ENCODE peak calls at places on chromosomes 16 and 17, in six cellular contexts. H is stimulated activated CD4-positive, alpha-beta T cell treated with anti-CD3 and anti-CD28 coated beads, Interleukin-1b, Interleukin-23, amount 100 ng/mL, for 24 hours; N is GM23338; J is activated CD8-positive, alpha-beta T cell treated with anti-CD3 and anti-CD28 coated beads, Interleukin-2, amount 10 ng/mL, durations not matched to agents 7 days and 5 days; M is GF-D8; R is HT-29. V is an unnamed sample.

GRCh38 chr16:68227183-68227793 is 8.6 kb downstream of the ESRP2 start:
- DNase-seq in M (peak), N (no peak), J (peak), H (no peak), R (no peak), V (no peak)

GRCh38 chr17:46195939-46196338 is 2.7 kb upstream of the KANSL1 start:
- DNase-seq in R (no peak), M (no peak), N (no peak), J (no peak), H (no peak), V (no peak)

GRCh38 chr17:55158439-55158838 is 106.3 kb upstream of the HLF start:
- DNase-seq in M (no peak), H (no peak), R (no peak), J (no peak), N (no peak), V (no peak)

GRCh38 chr16:10339777-10340752 is 45.8 kb upstream of the ATF7IP2 start:
- DNase-seq in M (peak), N (no peak), J (no peak), R (no peak), H (no peak), V (no peak)

GRCh38 chr16:87063543-87063942 is 253.6 kb downstream of the C16orf95 start:
- DNase-seq in M (no peak), N (no peak), R (no peak), J (no peak), H (no peak), V (no peak)

GRCh38 chr16:57601801-57602478 is 26.5 kb upstream of the ADGRG1 start:
- DNase-seq in M (peak), H (peak), N (no peak), R (no peak), J (peak), V (no peak)

GRCh38 chr17:79000396-79001189 is 9.0 kb downstream of the CANT1 start:
- DNase-seq in N (no peak), J (no peak), R (no peak), H (no peak), M (no peak), V (no peak)

GRCh38 chr16:67399218-67399733 is 6.0 kb upstream of the TPPP3 start:
- DNase-seq in H (peak), J (peak), R (peak), N (peak), M (no peak), V (peak)

GRCh38 chr17:35141681-35142466 is at the start of gene NLE1:
- DNase-seq in R (peak), M (no peak), J (peak), H (peak), N (peak), V (peak)

GRCh38 chr17:15340966-15341365 is 431 bp downstream of the TEKT3 start:
- DNase-seq in J (no peak), N (peak), H (no peak), R (no peak), M (no peak), V (no peak)

GRCh38 chr16:9627427-9627826 is 536.0 kb downstream of the HAPSTR1 start:
- DNase-seq in H (no peak), N (no peak), R (no peak), J (no peak), M (no peak), V (no peak)

GRCh38 chr16:74501484-74502479 is 80.5 kb upstream of the CLEC18B start:
- DNase-seq in N (no peak), R (no peak), M (no peak), H (no peak), J (no peak), V (no peak)

GRCh38 chr16:16042076-16042475 is 92.7 kb downstream of the ABCC1 start:
- DNase-seq in M (no peak), H (no peak), R (no peak), N (no peak), J (no peak), V (no peak)

GRCh38 chr17:77886387-77886728 is 72.1 kb upstream of the TNRC6C start:
- DNase-seq in M (peak), H (no peak), J (no peak), N (no peak), R (no peak), V (no peak)

GRCh38 chr17:76738468-76738850 is 540 bp downstream of the MFSD11 start:
- DNase-seq in R (peak), N (no peak), J (no peak), H (no peak), M (no peak), V (no peak)

GRCh38 chr17:1143573-1143972 is 36.2 kb downstream of the ABR start:
- DNase-seq in R (no peak), M (no peak), N (peak), H (no peak), J (no peak), V (no peak)

GRCh38 chr17:43517615-43518386 is 28.3 kb downstream of the ETV4 start:
- DNase-seq in N (no peak), J (no peak), M (no peak), R (no peak), H (no peak), V (no peak)

GRCh38 chr17:17693253-17693954 is 12.1 kb downstream of the RAI1 start:
- DNase-seq in R (peak), N (peak), J (no peak), M (no peak), H (no peak), V (peak)

GRCh38 chr17:30230596-30231125 is 4.8 kb downstream of the SLC6A4 start:
- DNase-seq in J (no peak), N (no peak), R (no peak), M (no peak), H (no peak), V (no peak)

GRCh38 chr16:4831616-4832015 is 15.5 kb downstream of the GLYR1 start:
- DNase-seq in H (no peak), M (no peak), R (no peak), N (no peak), J (no peak), V (no peak)

GRCh38 chr17:40608061-40608581 is 39.5 kb downstream of the SMARCE1 start:
- DNase-seq in R (no peak), H (no peak), J (peak), N (no peak), M (no peak), V (no peak)

GRCh38 chr17:79618383-79619067 is 7.7 kb upstream of the RBFOX3 start:
- DNase-seq in N (no peak), M (no peak), R (no peak), H (no peak), J (no peak), V (peak)

GRCh38 chr17:21209511-21210175 is 4.3 kb downstream of the TMEM11 start:
- DNase-seq in H (no peak), R (no peak), J (no peak), N (no peak), M (no peak), V (no peak)

GRCh38 chr17:49434821-49435581 is 20.3 kb upstream of the PHB1 start:
- DNase-seq in M (no peak), R (peak), N (peak), J (peak), H (peak), V (peak)

GRCh38 chr17:72368191-72368590 is 247.4 kb downstream of the SOX9 start:
- DNase-seq in N (no peak), R (no peak), J (no peak), H (no peak), M (no peak), V (no peak)

GRCh38 chr16:72785886-72786285 is 262.0 kb downstream of the ZFHX3 start:
- DNase-seq in M (no peak), J (no peak), N (no peak), R (no peak), H (no peak), V (no peak)

GRCh38 chr16:63922563-63922962 is 1199.3 kb downstream of the CDH11 start:
- DNase-seq in N (no peak), R (no peak), H (no peak), J (no peak), M (no peak), V (no peak)

GRCh38 chr16:8905168-8905762 is 23.1 kb downstream of the LITAFD start:
- DNase-seq in H (no peak), R (peak), J (peak), M (no peak), N (peak), V (no peak)

GRCh38 chr16:55279598-55279997 is 44.4 kb upstream of the IRX6 start:
- DNase-seq in R (no peak), M (no peak), J (no peak), N (no peak), H (no peak), V (no peak)

GRCh38 chr16:12061336-12062055 is 85.0 kb downstream of the SNX29 start:
- DNase-seq in R (no peak), N (no peak), M (no peak), J (no peak), H (no peak), V (no peak)

GRCh38 chr17:61504697-61505096 is 52.5 kb downstream of the TBX4 start:
- DNase-seq in R (peak), N (no peak), J (no peak), M (no peak), H (no peak), V (no peak)